ENCODE peak calls at places on chromosomes 3 and 15, in eight cellular contexts. I is psoas muscle, Y is upper lobe of right lung, F is keratinocyte, S is foreskin keratinocyte, U is IMR-90, R is mammary epithelial cell, H is uterus. Z is an unnamed sample.

GRCh38 chr3:29317659-29318173 is 36.8 kb downstream of the RBMS3 start:
- DNase-seq in I (no peak), Y (no peak), F (no peak), S (no peak), U (no peak), R (no peak), H (no peak), Z (no peak)

GRCh38 chr15:75231836-75232235 is 26.3 kb upstream of the GOLGA6C start:
- DNase-seq in I (no peak), Y (peak; percentile 26), F (no peak), S (no peak), U (no peak), R (no peak), H (no peak), Z (no peak)

GRCh38 chr3:146817705-146818104 is 212.6 kb upstream of the PLSCR5 start:
- DNase-seq in I (no peak), Y (no peak), F (no peak), S (peak; percentile 3), U (peak; percentile 16), R (no peak), H (no peak), Z (no peak)

GRCh38 chr3:39349080-39349479 is 19.6 kb downstream of the CCR8 start:
- DNase-seq in I (no peak), Y (no peak), F (no peak), S (no peak), U (no peak), R (no peak), H (no peak), Z (no peak)

GRCh38 chr3:30084304-30084703 is 522.1 kb upstream of the TGFBR2 start:
- DNase-seq in I (no peak), Y (no peak), F (no peak), S (no peak), U (no peak), R (no peak), H (no peak), Z (no peak)

GRCh38 chr3:56935821-56936220 is 124.6 kb upstream of the SPATA12 start:
- DNase-seq in I (no peak), Y (no peak), F (no peak), S (no peak), U (no peak), R (no peak), H (no peak), Z (no peak)

GRCh38 chr15:93152951-93153350 is 63.9 kb upstream of the RGMA start:
- DNase-seq in I (peak; percentile 66), Y (no peak), F (no peak), S (no peak), U (no peak), R (no peak), H (peak; percentile 78), Z (peak; percentile 66)

GRCh38 chr3:134299185-134299887 is 48.7 kb upstream of the RYK start:
- DNase-seq in I (no peak), Y (no peak), F (no peak), S (no peak), U (peak; percentile 53), R (peak; percentile 27), H (no peak), Z (no peak)

GRCh38 chr3:156787926-156788663 is 38.1 kb upstream of the LEKR1 start:
- DNase-seq in I (no peak), Y (no peak), F (no peak), S (peak; percentile 98), U (peak; percentile 97), R (peak; percentile 97), H (peak; percentile 54), Z (no peak)

GRCh38 chr15:31157644-31158069 is 56.1 kb upstream of the TRPM1 start:
- DNase-seq in I (no peak), Y (no peak), F (no peak), S (no peak), U (no peak), R (no peak), H (no peak), Z (no peak)

GRCh38 chr15:92429378-92430066 is 35.8 kb downstream of the ST8SIA2 start:
- DNase-seq in I (no peak), Y (no peak), F (peak; percentile 23), S (peak; percentile 73), U (peak; percentile 61), R (peak; percentile 81), H (no peak), Z (no peak)

GRCh38 chr3:108090066-108090700 is 648 bp downstream of the CD47 start:
- DNase-seq in I (no peak), Y (no peak), F (no peak), S (peak; percentile 57), U (peak; percentile 43), R (peak; percentile 62), H (peak; percentile 24), Z (peak; percentile 33)

GRCh38 chr3:18743761-18744160 is 318.6 kb upstream of the SATB1 start:
- DNase-seq in I (no peak), Y (no peak), F (no peak), S (no peak), U (no peak), R (no peak), H (no peak), Z (no peak)

GRCh38 chr15:60793656-60794055 is 314.7 kb upstream of the ICE2 start:
- DNase-seq in I (no peak), Y (no peak), F (no peak), S (no peak), U (no peak), R (no peak), H (no peak), Z (no peak)

GRCh38 chr15:82571722-82572222 is 31.5 kb upstream of the RPS17 start:
- DNase-seq in I (peak; percentile 66), Y (peak; percentile 73), F (no peak), S (no peak), U (peak; percentile 83), R (peak; percentile 35), H (peak; percentile 77), Z (peak; percentile 47)

GRCh38 chr3:12303532-12303931 is 14.7 kb downstream of the PPARG start:
- DNase-seq in I (no peak), Y (no peak), F (no peak), S (peak; percentile 87), U (peak; percentile 98), R (peak; percentile 74), H (no peak), Z (no peak)

GRCh38 chr15:63905131-63905530 is 71.4 kb upstream of the HERC1 start:
- DNase-seq in I (no peak), Y (no peak), F (no peak), S (no peak), U (no peak), R (no peak), H (no peak), Z (no peak)

GRCh38 chr3:43072361-43072760 is 33.5 kb downstream of the POMGNT2 start:
- DNase-seq in I (no peak), Y (no peak), F (no peak), S (no peak), U (no peak), R (no peak), H (no peak), Z (no peak)

GRCh38 chr3:128878556-128879124 is 780 bp upstream of the ACAD9 start:
- DNase-seq in I (no peak), Y (no peak), F (peak; percentile 41), S (peak; percentile 61), U (peak; percentile 77), R (peak; percentile 62), H (peak; percentile 26), Z (no peak)

GRCh38 chr15:70833897-70834765 is 19.8 kb downstream of the LARP6 start:
- DNase-seq in I (no peak), Y (no peak), F (no peak), S (peak; percentile 52), U (peak; percentile 91), R (peak; percentile 57), H (no peak), Z (no peak)

GRCh38 chr3:176430244-176430893 is 766.9 kb downstream of the TBL1XR1 start:
- DNase-seq in I (no peak), Y (no peak), F (no peak), S (peak; percentile 11), U (peak; percentile 76), R (peak; percentile 25), H (no peak), Z (peak; percentile 5)

GRCh38 chr3:23479026-23479425 is 275.9 kb downstream of the UBE2E2 start:
- DNase-seq in I (no peak), Y (no peak), F (no peak), S (peak; percentile 25), U (no peak), R (peak; percentile 59), H (no peak), Z (no peak)

GRCh38 chr3:75506603-75507002 is 157.5 kb upstream of the FRG2C start:
- DNase-seq in I (no peak), Y (no peak), F (no peak), S (no peak), U (no peak), R (no peak), H (no peak), Z (no peak)

GRCh38 chr15:96701443-96701842 is 370.9 kb downstream of the NR2F2 start:
- DNase-seq in I (no peak), Y (no peak), F (no peak), S (no peak), U (no peak), R (no peak), H (no peak), Z (no peak)
- TF ChIP-seq CTCF in I (no peak), Y (no peak), F (no peak), S (no peak), U (no peak), R (no peak), H (no peak), Z (peak; percentile 20)

DNA sequence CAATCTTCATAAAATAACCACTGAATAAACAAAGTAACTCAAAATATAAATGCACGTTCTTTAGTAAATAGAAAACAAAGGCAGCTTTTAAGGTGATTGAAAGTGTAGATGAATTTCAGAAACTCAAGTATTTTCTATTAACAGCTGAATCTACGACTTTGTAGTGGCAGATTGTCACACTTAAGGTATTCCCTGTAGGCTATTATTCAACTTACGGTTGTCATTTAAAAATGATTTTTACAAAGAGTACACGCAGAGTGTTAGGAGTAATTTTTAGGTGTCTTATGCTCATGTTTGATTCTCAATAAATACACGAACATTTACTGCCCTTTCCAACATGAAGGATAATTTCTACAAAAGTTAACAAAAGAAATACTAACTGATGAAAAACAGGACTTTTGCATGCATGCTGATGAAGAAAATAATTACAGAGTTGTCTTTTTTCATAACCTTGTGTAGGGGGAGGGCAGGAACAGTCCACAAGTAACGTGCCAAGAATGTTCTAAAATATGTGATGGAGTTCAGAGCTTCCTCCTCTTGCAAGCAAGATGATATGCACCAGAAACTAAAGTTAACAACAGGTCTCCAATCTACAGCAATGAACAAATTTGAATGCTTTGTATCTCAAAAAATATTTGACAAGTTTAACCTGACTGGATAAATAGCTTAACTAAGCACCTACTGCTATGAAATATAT is 16.7 kb downstream of the DCBLD2 start:
- DNase-seq in I (no peak), Y (no peak), F (no peak), S (no peak), U (peak; percentile 55), R (no peak), H (no peak), Z (no peak)
- H3K4me1 ChIP-seq in I (peaks cover 17% of the 10 kb centered on the region), Y (peaks cover 5% of the 10 kb centered on the region), F (peaks cover 50% of the 10 kb centered on the region), S (peaks cover 47% of the 10 kb centered on the region), U (peaks cover 13% of the 10 kb centered on the region), R (peaks cover 34% of the 10 kb centered on the region), H (peaks cover 19% of the 10 kb centered on the region), Z (peaks cover 24% of the 10 kb centered on the region)

GRCh38 chr15:57324944-57325679 is 51.2 kb upstream of the CGNL1 start:
- DNase-seq in I (no peak), Y (no peak), F (no peak), S (no peak), U (no peak), R (no peak), H (no peak), Z (no peak)
- H3K27ac ChIP-seq in I (no peak overlapping the region), Y (no peak overlapping the region), F (no peak overlapping the region), S (no peak overlapping the region), U (no peak overlapping the region), R (no peak overlapping the region), H (no peak overlapping the region), Z (no peak overlapping the region)

GRCh38 chr15:96893159-96893906 is 562.8 kb downstream of the NR2F2 start:
- DNase-seq in I (no peak), Y (no peak), F (no peak), S (peak; percentile 38), U (no peak), R (peak; percentile 21), H (peak; percentile 23), Z (no peak)
- TF ChIP-seq CTCF in I (peak; percentile 43), Y (peak; percentile 56), F (peak; percentile 85), S (peak; percentile 63), U (no peak), R (no peak), H (peak; percentile 42), Z (no peak)

Z was measured in heart right ventricle.